ENCODE peak calls at places on chromosomes 2 and 18, in eight cellular contexts. T, Q, N, W, F, B, M and P are unnamed samples.

GRCh38 chr2:138369856-138370255 is 131.7 kb upstream of the SPOPL start:
- DNase-seq in T (no peak), Q (no peak), N (no peak), W (no peak), F (no peak), B (no peak), M (no peak), P (no peak)

GRCh38 chr2:240839152-240840143 is 19.4 kb upstream of the KIF1A start:
- DNase-seq in T (no peak), Q (no peak), N (no peak), W (no peak), F (no peak), B (no peak), M (no peak), P (no peak)

GRCh38 chr2:1010373-1011017 is 59.8 kb downstream of the SNTG2 start:
- DNase-seq in T (no peak), Q (no peak), N (peak), W (no peak), F (no peak), B (no peak), M (peak), P (peak)

GRCh38 chr2:223649941-223650530 is 47.9 kb upstream of the SCG2 start:
- DNase-seq in T (no peak), Q (no peak), N (no peak), W (no peak), F (no peak), B (no peak), M (no peak), P (no peak)

GRCh38 chr18:24586662-24587360 is 126.4 kb downstream of the HRH4 start:
- DNase-seq in T (no peak), Q (no peak), N (no peak), W (no peak), F (no peak), B (no peak), M (no peak), P (no peak)

GRCh38 chr2:53801547-53801946 is 14.7 kb downstream of the ERLEC1 start:
- DNase-seq in T (no peak), Q (no peak), N (no peak), W (no peak), F (no peak), B (no peak), M (no peak), P (no peak)

GRCh38 chr2:3519255-3520190 is at the start of gene ADI1:
- DNase-seq in T (peak), Q (peak), N (peak), W (peak), F (peak), B (peak), M (peak), P (peak)

GRCh38 chr2:134943540-134943939 is 24.9 kb downstream of the CCNT2 start:
- DNase-seq in T (no peak), Q (no peak), N (no peak), W (no peak), F (no peak), B (peak), M (no peak), P (no peak)

GRCh38 chr2:40962026-40962425 is 510.1 kb upstream of the SLC8A1 start:
- DNase-seq in T (no peak), Q (no peak), N (no peak), W (no peak), F (no peak), B (no peak), M (no peak), P (no peak)

GRCh38 chr2:150020937-150021673 is 433.5 kb upstream of the MMADHC start:
- DNase-seq in T (no peak), Q (no peak), N (peak), W (no peak), F (no peak), B (no peak), M (no peak), P (no peak)

GRCh38 chr2:222038086-222038802 is 260.6 kb downstream of the PAX3 start:
- DNase-seq in T (no peak), Q (no peak), N (peak), W (no peak), F (no peak), B (no peak), M (peak), P (peak)

GRCh38 chr2:97693476-97693875 is 19.9 kb upstream of the ZAP70 start:
- DNase-seq in T (no peak), Q (no peak), N (peak), W (no peak), F (no peak), B (no peak), M (no peak), P (no peak)

GRCh38 chr2:3864943-3865664 is 161.7 kb downstream of the DCDC2C start:
- DNase-seq in T (no peak), Q (no peak), N (no peak), W (no peak), F (no peak), B (no peak), M (no peak), P (peak)

GRCh38 chr2:240974771-240975572 is 23.4 kb upstream of the SNED1 start:
- DNase-seq in T (peak), Q (no peak), N (no peak), W (no peak), F (no peak), B (no peak), M (no peak), P (no peak)